ENCODE peak calls at places on chromosomes 11 and 22, in seven cellular contexts. J is brain microvascular endothelial cell, V is heart left ventricle, L is sigmoid colon, F is body of pancreas, Q is upper lobe of right lung, H is left lung. Z is an unnamed sample. For H3K27me3, the result is how much of the 10 kb centered on the place peaks cover.

GRCh38 chr11:83044958-83045712 is 26.6 kb downstream of the RAB30 start:
- DNase-seq in V (no peak), J (peak), F (no peak), Q (no peak), L (no peak), H (no peak), Z (no peak)

GRCh38 chr22:42820075-42820763 is 36.9 kb downstream of the ARFGAP3 start:
- DNase-seq in H (no peak), Q (no peak), L (no peak), F (no peak), J (peak), V (no peak), Z (no peak)

GRCh38 chr11:2537896-2538855 is 93.4 kb downstream of the KCNQ1 start:
- DNase-seq in V (no peak), F (no peak), J (no peak), L (peak), H (no peak), Q (peak), Z (peak)

GRCh38 chr11:12733091-12733490 is 58.9 kb downstream of the TEAD1 start:
- DNase-seq in Q (no peak), V (no peak), H (no peak), J (no peak), F (no peak), L (no peak), Z (no peak)

GRCh38 chr11:13354335-13354734 is 76.7 kb downstream of the BMAL1 start:
- DNase-seq in L (no peak), F (no peak), H (no peak), J (no peak), Q (no peak), V (no peak), Z (no peak)

GRCh38 chr11:117733311-117733710 is 63.7 kb downstream of the DSCAML1 start:
- DNase-seq in H (no peak), F (no peak), Q (peak), V (no peak), L (no peak), J (no peak), Z (no peak)

GRCh38 chr11:12862761-12863469 is 146.2 kb upstream of the RASSF10 start:
- DNase-seq in L (peak), V (no peak), Q (no peak), F (no peak), H (no peak), J (peak), Z (no peak)

GRCh38 chr11:13776134-13776815 is 107.8 kb downstream of the FAR1 start:
- DNase-seq in L (no peak), V (no peak), F (no peak), H (no peak), J (no peak), Q (no peak), Z (no peak)

GRCh38 chr22:46763051-46763705 is 728 bp downstream of the TBC1D22A start:
- DNase-seq in H (no peak), F (no peak), L (peak), Q (no peak), J (no peak), V (peak), Z (peak)

GRCh38 chr11:103659138-103659734 is 377.2 kb upstream of the DDI1 start:
- DNase-seq in Q (no peak), L (no peak), F (no peak), H (no peak), J (no peak), V (no peak), Z (no peak)

GRCh38 chr11:103661185-103661584 is 375.3 kb upstream of the DDI1 start:
- DNase-seq in H (no peak), L (no peak), Q (no peak), J (no peak), V (no peak), F (peak), Z (no peak)

GRCh38 chr11:103661991-103662390 is 374.4 kb upstream of the DDI1 start:
- DNase-seq in F (no peak), H (no peak), L (no peak), V (no peak), Q (no peak), J (no peak), Z (no peak)

GRCh38 chr11:103662880-103663279 is 373.6 kb upstream of the DDI1 start:
- DNase-seq in J (no peak), L (no peak), V (no peak), Q (no peak), H (no peak), F (no peak), Z (no peak)

DNA sequence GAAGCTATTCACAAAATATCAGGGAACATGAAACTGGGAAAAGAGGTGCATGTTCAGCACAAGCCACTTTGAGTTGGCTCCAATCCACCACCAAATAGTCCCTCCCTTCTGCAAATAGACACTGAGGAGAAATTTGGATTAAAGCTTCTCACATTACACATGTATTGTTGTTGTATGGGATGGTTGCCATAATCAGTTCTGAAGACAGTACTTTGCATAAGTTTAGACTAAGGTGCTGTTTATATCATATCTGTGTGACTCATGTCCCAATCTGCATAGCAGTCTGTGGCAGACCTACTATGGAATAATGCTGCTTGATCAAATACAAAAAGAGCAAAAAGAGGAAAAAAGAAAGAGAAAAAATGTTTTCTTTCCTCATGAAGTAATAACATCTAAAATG is 376.7 kb upstream of the DDI1 start:
- DNase-seq in H (no peak), J (no peak), V (no peak), F (no peak), L (no peak), Q (no peak), Z (no peak)
- TF ChIP-seq CTCF in H (no peak), J (no peak), V (no peak), F (no peak), L (no peak), Q (no peak), Z (no peak)

GRCh38 chr11:70145841-70146240 is 57.3 kb upstream of the FADD start:
- DNase-seq in Q (no peak), V (no peak), H (no peak), J (no peak), F (no peak), L (no peak), Z (no peak)
- H3K27me3 ChIP-seq in Q (under half), V (under half), H (half or more), J (under half), F (under half), L (under half), Z (under half)

GRCh38 chr22:19955241-19956128 is 13.9 kb upstream of the TXNRD2 start:
- DNase-seq in Q (no peak), L (peak), H (peak), J (no peak), V (peak), F (no peak), Z (peak)

GRCh38 chr22:19959587-19960490 is 18.2 kb upstream of the TXNRD2 start:
- DNase-seq in F (no peak), V (peak), H (peak), J (no peak), L (peak), Q (no peak), Z (peak)

GRCh38 chr22:19959043-19959586 is 17.5 kb upstream of the TXNRD2 start:
- DNase-seq in H (peak), V (peak), L (peak), F (peak), J (peak), Q (peak), Z (peak)

GRCh38 chr22:19958083-19959042 is 16.7 kb upstream of the TXNRD2 start:
- DNase-seq in J (no peak), F (no peak), Q (no peak), L (peak), V (peak), H (peak), Z (peak)

GRCh38 chr22:19957445-19957844 is 15.8 kb upstream of the TXNRD2 start:
- DNase-seq in J (no peak), H (peak), Q (no peak), V (peak), L (peak), F (no peak), Z (peak)
- TF ChIP-seq CTCF in J (peak), H (no peak), Q (no peak), V (no peak), L (no peak), F (no peak), Z (no peak)

DNA sequence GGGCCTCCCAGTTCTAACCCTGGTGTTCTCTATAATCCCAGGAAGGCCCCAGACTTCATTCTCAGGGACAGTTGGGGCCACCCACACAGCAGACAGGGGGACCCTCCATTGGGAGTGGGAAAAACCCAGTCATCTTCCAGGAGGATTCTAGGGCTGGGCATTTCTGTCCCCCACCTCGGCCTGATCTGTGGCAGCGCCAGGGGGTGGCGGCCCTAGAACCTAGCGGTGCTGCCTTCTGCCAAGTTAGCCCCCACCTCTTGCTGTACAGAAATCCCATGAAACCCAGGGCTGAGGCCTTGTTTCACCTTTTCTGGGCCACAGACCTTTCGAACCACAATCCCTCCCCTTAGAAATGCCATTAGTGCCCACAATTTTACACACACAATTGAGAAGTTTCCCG is 9.6 kb downstream of the CHST1 start:
- DNase-seq in J (no peak), H (no peak), L (peak), F (no peak), Q (no peak), V (no peak), Z (no peak)
- H3K27me3 ChIP-seq in J (under half), H (half or more), L (under half), F (under half), Q (under half), V (under half), Z (under half)

GRCh38 chr11:7353100-7353499 is 101.4 kb downstream of the SYT9 start:
- DNase-seq in H (no peak), L (no peak), Q (no peak), F (no peak), V (no peak), J (peak), Z (peak)
- TF ChIP-seq CTCF in H (no peak), L (peak), Q (peak), F (peak), V (no peak), J (peak), Z (no peak)

DNA sequence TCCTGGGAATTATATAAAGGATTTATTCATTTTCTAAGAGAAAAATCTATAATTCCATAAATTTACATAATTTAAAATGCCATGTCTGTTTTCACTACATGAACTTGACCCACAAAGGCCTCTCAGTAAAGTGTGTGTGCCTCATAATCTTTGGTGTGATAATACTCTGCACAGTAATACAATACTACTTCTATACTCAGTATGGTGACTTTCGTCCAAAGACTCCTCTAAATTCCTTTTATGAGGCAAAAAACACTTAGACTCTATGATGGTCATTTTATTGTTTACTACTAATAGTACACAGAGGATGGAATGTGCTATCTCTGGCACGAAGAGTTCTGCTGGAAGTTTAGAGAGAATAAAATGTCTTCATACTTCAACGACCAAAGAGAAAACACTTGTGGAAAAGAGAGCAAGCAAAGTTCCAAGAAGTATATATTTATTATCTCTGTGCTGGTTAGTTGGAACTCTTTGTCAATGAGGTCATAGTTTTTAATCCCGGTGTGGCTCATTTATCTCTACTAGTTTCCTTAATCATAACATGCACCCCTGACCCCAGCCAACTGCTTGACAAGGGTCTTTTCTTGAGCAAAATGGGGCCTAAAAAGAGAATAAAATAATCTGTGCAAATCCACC is 7.4 kb upstream of the CSTF3 start:
- DNase-seq in Q (no peak), V (no peak), H (no peak), L (no peak), J (peak), F (no peak), Z (no peak)
- H3K27me3 ChIP-seq in Q (under half), V (under half), H (under half), L (under half), J (under half), F (under half), Z (under half)

GRCh38 chr11:75337195-75337654 is 14.2 kb downstream of the ARRB1 start:
- DNase-seq in F (no peak), J (peak), H (no peak), Q (no peak), V (peak), L (peak), Z (peak)
- TF ChIP-seq CTCF in F (no peak), J (no peak), H (no peak), Q (no peak), V (no peak), L (no peak), Z (no peak)

DNA sequence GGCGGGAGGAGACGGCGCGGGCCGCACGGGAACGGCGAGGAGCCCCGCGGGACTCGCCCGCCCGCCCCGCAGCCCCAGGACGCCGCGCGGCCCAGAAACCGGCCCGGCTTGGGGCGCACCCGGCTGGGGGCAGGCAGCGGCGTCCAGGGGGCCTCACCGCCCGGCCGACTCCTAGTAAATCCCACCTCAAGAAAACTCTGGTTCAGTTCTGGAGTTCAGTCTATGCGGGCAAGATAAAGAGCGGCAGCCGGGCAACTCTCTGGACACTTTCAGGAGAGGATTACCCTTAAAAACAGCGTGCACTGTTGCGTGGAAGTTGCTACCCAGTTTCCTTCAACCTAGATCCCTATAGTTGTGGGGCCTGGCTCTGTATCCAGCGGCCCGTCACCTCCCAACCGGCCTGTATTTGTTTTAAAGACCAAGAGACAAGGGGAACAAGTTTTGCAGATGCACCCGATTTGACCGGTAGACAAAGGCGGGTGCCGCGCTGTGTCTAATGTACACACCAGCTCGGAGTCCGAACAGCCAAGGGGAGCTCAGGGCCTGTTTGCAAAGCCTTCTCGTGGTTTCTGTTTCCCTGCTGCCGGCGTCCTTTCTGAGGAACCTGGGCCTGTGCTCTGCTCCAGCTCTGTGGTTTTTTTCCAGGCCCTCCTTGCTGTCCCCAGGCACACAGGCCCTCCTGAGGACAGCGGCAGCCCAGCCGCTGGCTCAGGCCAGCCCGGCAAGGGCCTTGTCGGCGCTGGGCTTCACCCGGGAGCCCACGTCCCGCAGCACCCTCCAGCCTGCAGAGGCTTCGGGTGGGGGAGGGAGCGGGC is 1.1 kb downstream of the TBX1 start:
- DNase-seq in H (peak), J (no peak), F (no peak), Q (no peak), L (no peak), V (no peak), Z (no peak)
- H3K27me3 ChIP-seq in H (half or more), J (half or more), F (under half), Q (half or more), L (under half), V (half or more), Z (half or more)

Z was measured in lower lobe of right lung.